ENCODE peak calls at places on chromosome 9, in seven cellular contexts. One of them, this sample, is unnamed.

GRCh38 chr9:84702469-84702868 is 32.9 kb downstream of the NTRK2 start:
- DNase-seq in fibroblast of lung: no peak
- DNase-seq in astrocyte: no peak
- DNase-seq in gastrocnemius medialis: no peak
- DNase-seq in thoracic aorta: no peak
- DNase-seq in Peyer's patch: no peak
- DNase-seq in pancreas: no peak
- DNase-seq in this sample: no peak

GRCh38 chr9:134644715-134645606 is 3.4 kb downstream of the COL5A1 start:
- DNase-seq in gastrocnemius medialis: peak; percentile 47
- DNase-seq in fibroblast of lung: peak; percentile 100
- DNase-seq in thoracic aorta: peak; percentile 66
- DNase-seq in pancreas: peak; percentile 45
- DNase-seq in astrocyte: peak; percentile 98
- DNase-seq in Peyer's patch: no peak
- DNase-seq in this sample: no peak

GRCh38 chr9:28678097-28678496 is 1104.8 kb upstream of the C9orf72 start:
- DNase-seq in pancreas: no peak
- DNase-seq in Peyer's patch: no peak
- DNase-seq in fibroblast of lung: no peak
- DNase-seq in gastrocnemius medialis: no peak
- DNase-seq in astrocyte: no peak
- DNase-seq in thoracic aorta: no peak
- DNase-seq in this sample: no peak

GRCh38 chr9:134304712-134305111 is 21.5 kb upstream of the RXRA start:
- DNase-seq in gastrocnemius medialis: no peak
- DNase-seq in astrocyte: no peak
- DNase-seq in fibroblast of lung: no peak
- DNase-seq in Peyer's patch: no peak
- DNase-seq in pancreas: no peak
- DNase-seq in thoracic aorta: no peak
- DNase-seq in this sample: no peak

GRCh38 chr9:112884086-112884485 is 6.6 kb downstream of the SLC46A2 start:
- DNase-seq in thoracic aorta: no peak
- DNase-seq in astrocyte: peak; percentile 83
- DNase-seq in fibroblast of lung: no peak
- DNase-seq in Peyer's patch: no peak
- DNase-seq in pancreas: no peak
- DNase-seq in gastrocnemius medialis: no peak
- DNase-seq in this sample: no peak

GRCh38 chr9:112075009-112075378 is 100.1 kb downstream of the SUSD1 start:
- DNase-seq in pancreas: no peak
- DNase-seq in astrocyte: no peak
- DNase-seq in Peyer's patch: no peak
- DNase-seq in gastrocnemius medialis: no peak
- DNase-seq in fibroblast of lung: no peak
- DNase-seq in thoracic aorta: no peak
- DNase-seq in this sample: no peak

GRCh38 chr9:6714176-6714575 is 43.6 kb upstream of the KDM4C start:
- DNase-seq in Peyer's patch: no peak
- DNase-seq in fibroblast of lung: no peak
- DNase-seq in thoracic aorta: no peak
- DNase-seq in gastrocnemius medialis: no peak
- DNase-seq in pancreas: no peak
- DNase-seq in astrocyte: no peak
- DNase-seq in this sample: no peak

GRCh38 chr9:116087246-116087645 is 66.3 kb upstream of the PAPPA start:
- DNase-seq in gastrocnemius medialis: peak; percentile 72
- DNase-seq in Peyer's patch: no peak
- DNase-seq in astrocyte: peak; percentile 90
- DNase-seq in pancreas: no peak
- DNase-seq in fibroblast of lung: peak; percentile 96
- DNase-seq in thoracic aorta: peak; percentile 2
- DNase-seq in this sample: peak; percentile 61

DNA sequence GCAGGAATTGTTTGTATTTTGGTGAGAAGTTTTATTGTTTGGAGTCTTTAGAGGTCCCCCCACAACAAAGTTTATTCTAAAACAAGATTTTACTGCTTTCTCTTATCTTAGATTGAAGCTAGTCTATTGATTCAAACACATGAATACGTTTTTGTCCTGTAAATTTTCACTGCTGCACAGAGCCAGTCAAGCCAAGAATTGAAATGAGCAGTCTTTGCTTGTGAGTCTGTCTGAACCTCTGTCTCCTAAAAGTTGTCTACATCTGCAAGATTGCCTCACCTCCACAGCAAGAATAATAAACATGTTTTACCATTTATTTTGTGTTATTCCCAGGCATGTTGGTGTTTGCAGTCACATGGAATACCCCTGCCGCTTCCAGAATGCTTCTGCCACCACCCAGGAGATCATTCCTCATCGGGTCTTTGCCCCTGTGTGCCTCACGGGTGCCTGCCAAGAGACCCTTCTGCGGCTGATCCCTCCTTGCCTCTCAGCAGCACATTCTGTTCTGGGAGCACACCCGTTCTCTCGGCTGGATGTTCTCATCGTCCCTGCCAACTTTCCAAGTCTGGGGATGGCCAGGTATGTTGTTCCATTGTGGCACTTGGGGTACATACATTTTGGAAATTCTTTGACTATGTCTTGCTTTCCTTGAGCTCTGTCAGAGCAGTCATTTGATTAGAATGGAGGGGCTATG is 74.1 kb downstream of the AOPEP start:
- DNase-seq in astrocyte: peak; percentile 63
- DNase-seq in Peyer's patch: no peak
- DNase-seq in fibroblast of lung: no peak
- DNase-seq in pancreas: no peak
- DNase-seq in thoracic aorta: no peak
- DNase-seq in gastrocnemius medialis: no peak
- DNase-seq in this sample: no peak
- H3K27ac ChIP-seq in astrocyte: peak overlapping the region; percentile 80
- H3K27ac ChIP-seq in Peyer's patch: peak overlapping the region; percentile 34
- H3K27ac ChIP-seq in fibroblast of lung: peak overlapping the region; percentile 3
- H3K27ac ChIP-seq in pancreas: no peak overlapping the region
- H3K27ac ChIP-seq in thoracic aorta: peak overlapping the region; percentile 96
- H3K27ac ChIP-seq in gastrocnemius medialis: peak overlapping the region; percentile 66
- H3K27ac ChIP-seq in this sample: peak overlapping the region; percentile 60

GRCh38 chr9:70318002-70318401 is 59.2 kb downstream of the SMC5 start:
- DNase-seq in gastrocnemius medialis: no peak
- DNase-seq in thoracic aorta: no peak
- DNase-seq in astrocyte: no peak
- DNase-seq in fibroblast of lung: no peak
- DNase-seq in Peyer's patch: no peak
- DNase-seq in pancreas: no peak
- DNase-seq in this sample: no peak
- TF ChIP-seq CTCF in gastrocnemius medialis: no peak
- TF ChIP-seq CTCF in thoracic aorta: no peak
- TF ChIP-seq CTCF in astrocyte: no peak
- TF ChIP-seq CTCF in fibroblast of lung: no peak
- TF ChIP-seq CTCF in Peyer's patch: no peak
- TF ChIP-seq CTCF in pancreas: no peak
- TF ChIP-seq CTCF in this sample: no peak

GRCh38 chr9:130268521-130269131 is 3.1 kb downstream of the HMCN2 start:
- DNase-seq in thoracic aorta: no peak
- DNase-seq in Peyer's patch: no peak
- DNase-seq in gastrocnemius medialis: no peak
- DNase-seq in fibroblast of lung: no peak
- DNase-seq in pancreas: no peak
- DNase-seq in astrocyte: no peak
- DNase-seq in this sample: no peak

GRCh38 chr9:130265431-130266235 is at the start of gene HMCN2:
- DNase-seq in gastrocnemius medialis: no peak
- DNase-seq in Peyer's patch: no peak
- DNase-seq in fibroblast of lung: no peak
- DNase-seq in pancreas: no peak
- DNase-seq in astrocyte: no peak
- DNase-seq in thoracic aorta: no peak
- DNase-seq in this sample: peak; percentile 51

GRCh38 chr9:130267930-130268329 is 2.4 kb downstream of the HMCN2 start:
- DNase-seq in thoracic aorta: no peak
- DNase-seq in Peyer's patch: no peak
- DNase-seq in fibroblast of lung: no peak
- DNase-seq in astrocyte: no peak
- DNase-seq in gastrocnemius medialis: no peak
- DNase-seq in pancreas: no peak
- DNase-seq in this sample: no peak

GRCh38 chr9:130264414-130265350 is 878 bp upstream of the HMCN2 start:
- DNase-seq in gastrocnemius medialis: no peak
- DNase-seq in fibroblast of lung: no peak
- DNase-seq in astrocyte: no peak
- DNase-seq in thoracic aorta: no peak
- DNase-seq in pancreas: no peak
- DNase-seq in Peyer's patch: no peak
- DNase-seq in this sample: peak; percentile 40

GRCh38 chr9:130266236-130267098 is 907 bp downstream of the HMCN2 start:
- DNase-seq in thoracic aorta: no peak
- DNase-seq in fibroblast of lung: no peak
- DNase-seq in pancreas: no peak
- DNase-seq in gastrocnemius medialis: no peak
- DNase-seq in Peyer's patch: no peak
- DNase-seq in astrocyte: no peak
- DNase-seq in this sample: no peak
- H3K4me3 ChIP-seq in thoracic aorta: no peak overlapping the region
- H3K4me3 ChIP-seq in fibroblast of lung: no peak overlapping the region
- H3K4me3 ChIP-seq in pancreas: peak overlapping the region; percentile 31
- H3K4me3 ChIP-seq in gastrocnemius medialis: peak overlapping the region; percentile 31
- H3K4me3 ChIP-seq in Peyer's patch: peak overlapping the region; percentile 52
- H3K4me3 ChIP-seq in astrocyte: no peak overlapping the region
- H3K4me3 ChIP-seq in this sample: no peak overlapping the region

GRCh38 chr9:79663299-79663698 is 91.5 kb downstream of the TLE4 start:
- DNase-seq in Peyer's patch: no peak
- DNase-seq in pancreas: no peak
- DNase-seq in astrocyte: no peak
- DNase-seq in gastrocnemius medialis: no peak
- DNase-seq in thoracic aorta: no peak
- DNase-seq in fibroblast of lung: peak; percentile 12
- DNase-seq in this sample: no peak

GRCh38 chr9:79664375-79664825 is 92.6 kb downstream of the TLE4 start:
- DNase-seq in fibroblast of lung: no peak
- DNase-seq in Peyer's patch: no peak
- DNase-seq in pancreas: no peak
- DNase-seq in astrocyte: no peak
- DNase-seq in gastrocnemius medialis: no peak
- DNase-seq in thoracic aorta: no peak
- DNase-seq in this sample: peak; percentile 17

GRCh38 chr9:79665383-79665782 is 93.6 kb downstream of the TLE4 start:
- DNase-seq in astrocyte: no peak
- DNase-seq in gastrocnemius medialis: no peak
- DNase-seq in fibroblast of lung: no peak
- DNase-seq in pancreas: no peak
- DNase-seq in thoracic aorta: no peak
- DNase-seq in Peyer's patch: no peak
- DNase-seq in this sample: no peak

GRCh38 chr9:79662553-79662956 is 90.8 kb downstream of the TLE4 start:
- DNase-seq in thoracic aorta: no peak
- DNase-seq in fibroblast of lung: no peak
- DNase-seq in Peyer's patch: no peak
- DNase-seq in astrocyte: no peak
- DNase-seq in gastrocnemius medialis: no peak
- DNase-seq in pancreas: no peak
- DNase-seq in this sample: peak; percentile 25

GRCh38 chr9:79663878-79664277 is 92.1 kb downstream of the TLE4 start:
- DNase-seq in fibroblast of lung: no peak
- DNase-seq in pancreas: no peak
- DNase-seq in gastrocnemius medialis: no peak
- DNase-seq in astrocyte: no peak
- DNase-seq in Peyer's patch: no peak
- DNase-seq in thoracic aorta: no peak
- DNase-seq in this sample: peak; percentile 51
- H3K27ac ChIP-seq in fibroblast of lung: peak overlapping the region; percentile 10
- H3K27ac ChIP-seq in pancreas: no peak overlapping the region
- H3K27ac ChIP-seq in gastrocnemius medialis: no peak overlapping the region
- H3K27ac ChIP-seq in astrocyte: no peak overlapping the region
- H3K27ac ChIP-seq in Peyer's patch: no peak overlapping the region
- H3K27ac ChIP-seq in thoracic aorta: no peak overlapping the region
- H3K27ac ChIP-seq in this sample: no peak overlapping the region

This sample was measured in WERI-Rb-1.